ENCODE peak calls at places on chromosomes 1 and 21, in nine cellular contexts. W, P, O, F, A, D, G, T and U are unnamed samples.

GRCh38 chr1:13808729-13809131 is 108.7 kb downstream of the PRDM2 start:
- DNase-seq in W (no peak), P (no peak), O (no peak), F (no peak), A (no peak), D (peak; percentile 21), G (no peak), T (peak; percentile 70), U (no peak)

GRCh38 chr1:93805027-93805426 is 74.0 kb downstream of the DNTTIP2 start:
- DNase-seq in W (no peak), P (no peak), O (no peak), F (no peak), A (no peak), D (no peak), G (no peak), T (no peak), U (no peak)

GRCh38 chr1:244324176-244324883 is 127.4 kb downstream of the ADSS2 start:
- DNase-seq in W (no peak), P (no peak), O (no peak), F (peak; percentile 30), A (no peak), D (no peak), G (no peak), T (no peak), U (no peak)

GRCh38 chr21:46234436-46234950 is 5.9 kb upstream of the LSS start:
- DNase-seq in W (no peak), P (no peak), O (no peak), F (no peak), A (no peak), D (no peak), G (no peak), T (no peak), U (no peak)

GRCh38 chr1:54571803-54572202 is 23.8 kb downstream of the ACOT11 start:
- DNase-seq in W (no peak), P (no peak), O (no peak), F (peak; percentile 41), A (no peak), D (no peak), G (no peak), T (no peak), U (no peak)

GRCh38 chr1:197838836-197839235 is 63.6 kb upstream of the DENND1B start:
- DNase-seq in W (peak; percentile 64), P (no peak), O (no peak), F (no peak), A (no peak), D (no peak), G (no peak), T (no peak), U (no peak)

GRCh38 chr1:112536561-112536960 is 27.8 kb downstream of the WNT2B start:
- DNase-seq in W (no peak), P (no peak), O (no peak), F (no peak), A (no peak), D (no peak), G (no peak), T (no peak), U (no peak)

GRCh38 chr21:25092441-25093011 is 514.8 kb downstream of the MRPL39 start:
- DNase-seq in W (no peak), P (no peak), O (no peak), F (no peak), A (no peak), D (no peak), G (no peak), T (no peak), U (no peak)

GRCh38 chr21:41500931-41501381 is 7.0 kb downstream of the TMPRSS2 start:
- DNase-seq in W (no peak), P (peak; percentile 75), O (no peak), F (no peak), A (no peak), D (no peak), G (no peak), T (no peak), U (peak; percentile 79)

GRCh38 chr21:26739189-26739588 is 106.0 kb downstream of the ADAMTS1 start:
- DNase-seq in W (no peak), P (no peak), O (no peak), F (no peak), A (no peak), D (no peak), G (no peak), T (no peak), U (no peak)

GRCh38 chr1:176669782-176670181 is 206.8 kb downstream of the PAPPA2 start:
- DNase-seq in W (no peak), P (no peak), O (no peak), F (no peak), A (no peak), D (no peak), G (no peak), T (no peak), U (no peak)

GRCh38 chr1:27111771-27112573 is 43.0 kb downstream of the SLC9A1 start:
- DNase-seq in W (peak; percentile 99), P (peak; percentile 80), O (peak; percentile 61), F (peak; percentile 81), A (peak; percentile 50), D (peak; percentile 58), G (peak; percentile 55), T (peak; percentile 97), U (peak; percentile 77)

GRCh38 chr1:178020968-178021640 is 51.2 kb upstream of the SEC16B start:
- DNase-seq in W (no peak), P (no peak), O (no peak), F (no peak), A (no peak), D (no peak), G (no peak), T (no peak), U (no peak)

GRCh38 chr1:201739492-201740085 is 89.4 kb upstream of the IPO9 start:
- DNase-seq in W (no peak), P (peak; percentile 83), O (peak; percentile 3), F (peak; percentile 9), A (peak; percentile 38), D (no peak), G (peak; percentile 83), T (no peak), U (peak; percentile 81)

GRCh38 chr1:229623225-229623624 is 2.7 kb downstream of the TAF5L start:
- DNase-seq in W (no peak), P (no peak), O (no peak), F (no peak), A (no peak), D (no peak), G (no peak), T (no peak), U (no peak)